ENCODE peak calls at places on chromosomes 13 and 19, in eight cellular contexts. K is activated naive CD8-positive, alpha-beta T cell treated with anti-CD3 and anti-CD28 coated beads for 36 hours; D is KBM-7; M is left ventricle myocardium superior; X is Karpas-422; Y is GM23248; E is AG08395; H is choroid plexus epithelial cell. S is an unnamed sample.

GRCh38 chr13:39148513-39148961 is 110.3 kb downstream of the NHLRC3 start:
- DNase-seq in E (peak), H (peak), M (no peak), K (no peak), D (peak), Y (peak), X (no peak), S (peak)

GRCh38 chr19:13373599-13373998 is 132.7 kb downstream of the CACNA1A start:
- DNase-seq in M (no peak), K (no peak), D (no peak), X (no peak), Y (no peak), H (no peak), E (no peak), S (no peak)

GRCh38 chr19:34104099-34104498 is 68.2 kb upstream of the LSM14A start:
- DNase-seq in H (no peak), D (peak), K (no peak), M (no peak), X (no peak), E (no peak), Y (no peak), S (no peak)

GRCh38 chr19:8221161-8221560 is 12.0 kb downstream of the CERS4 start:
- DNase-seq in K (no peak), E (no peak), X (no peak), Y (no peak), H (no peak), D (no peak), M (no peak), S (no peak)

GRCh38 chr19:35345671-35346111 is 2.0 kb upstream of the FFAR1 start:
- DNase-seq in D (no peak), K (no peak), M (no peak), E (no peak), H (no peak), Y (no peak), X (peak), S (no peak)

GRCh38 chr13:46839399-46839798 is 42.4 kb upstream of the ESD start:
- DNase-seq in M (no peak), D (no peak), E (no peak), Y (no peak), K (no peak), H (no peak), X (no peak), S (no peak)

GRCh38 chr19:48110350-48110966 is at the start of gene PLA2G4C:
- DNase-seq in H (peak), E (peak), D (peak), K (peak), X (peak), Y (peak), M (peak), S (peak)

GRCh38 chr13:44768775-44769578 is 192.8 kb upstream of the TSC22D1 start:
- DNase-seq in E (no peak), K (peak), H (no peak), Y (peak), X (no peak), D (peak), M (no peak), S (peak)

GRCh38 chr13:97660488-97661086 is 226.6 kb downstream of the RAP2A start:
- DNase-seq in X (peak), M (no peak), H (peak), E (no peak), Y (no peak), D (no peak), K (no peak), S (no peak)

GRCh38 chr19:22491746-22492145 is 69.6 kb upstream of the ZNF98 start:
- DNase-seq in H (no peak), Y (no peak), M (no peak), E (no peak), X (no peak), D (no peak), K (no peak), S (no peak)

GRCh38 chr13:27704681-27705080 is 83.0 kb downstream of the POLR1D start:
- DNase-seq in D (no peak), K (no peak), H (peak), X (no peak), E (no peak), M (no peak), Y (no peak), S (no peak)

GRCh38 chr13:70544706-70545105 is 436.5 kb upstream of the KLHL1 start:
- DNase-seq in K (no peak), Y (no peak), D (no peak), M (no peak), X (no peak), H (no peak), E (no peak), S (no peak)

GRCh38 chr19:18589380-18590272 is 1.0 kb downstream of the REX1BD start:
- DNase-seq in D (no peak), X (peak), E (peak), M (peak), H (peak), K (peak), Y (peak), S (peak)

GRCh38 chr19:2456301-2456570 is 523 bp downstream of the LMNB2 start:
- DNase-seq in D (no peak), H (no peak), E (no peak), K (no peak), X (no peak), Y (no peak), M (no peak), S (no peak)

GRCh38 chr13:110396913-110397379 is 89.9 kb downstream of the COL4A2 start:
- DNase-seq in D (no peak), H (peak), M (peak), Y (peak), E (peak), X (no peak), K (no peak), S (peak)

GRCh38 chr13:64675256-64675892 is 2554.8 kb downstream of the PCDH9 start:
- DNase-seq in D (no peak), H (peak), K (no peak), M (no peak), E (peak), Y (peak), X (no peak), S (peak)

GRCh38 chr13:44103721-44104490 is 224.2 kb downstream of the LACC1 start:
- DNase-seq in K (no peak), Y (no peak), D (no peak), M (no peak), H (no peak), E (no peak), X (no peak), S (no peak)

GRCh38 chr13:28540612-28541011 is 45.7 kb upstream of the FLT1 start:
- DNase-seq in E (no peak), Y (no peak), M (no peak), D (no peak), X (no peak), H (peak), K (no peak), S (no peak)

GRCh38 chr13:41547253-41548000 is 90.1 kb downstream of the RGCC start:
- DNase-seq in X (no peak), Y (peak), H (peak), D (no peak), K (no peak), E (peak), M (peak), S (peak)

GRCh38 chr13:36096411-36097184 is 34.6 kb downstream of the DCLK1 start:
- DNase-seq in K (no peak), E (no peak), Y (peak), X (no peak), M (no peak), D (no peak), H (peak), S (no peak)

GRCh38 chr13:44050450-44051063 is 170.9 kb downstream of the LACC1 start:
- DNase-seq in K (no peak), Y (peak), E (peak), X (peak), M (no peak), D (peak), H (peak), S (peak)

GRCh38 chr19:35704218-35704617 is at the start of gene ZBTB32:
- DNase-seq in K (no peak), X (peak), Y (peak), M (peak), D (no peak), H (peak), E (peak), S (peak)

GRCh38 chr13:90238433-90238832 is 1109.1 kb upstream of the MIR17HG start:
- DNase-seq in E (no peak), M (no peak), H (peak), K (no peak), D (peak), Y (no peak), X (no peak), S (no peak)

GRCh38 chr13:26011996-26012688 is 39.7 kb downstream of the SHISA2 start:
- DNase-seq in X (no peak), M (peak), K (peak), Y (peak), E (no peak), D (no peak), H (peak), S (no peak)

GRCh38 chr19:18685597-18686164 is 2.2 kb downstream of the CRTC1 start:
- DNase-seq in Y (peak), D (no peak), M (no peak), H (no peak), K (no peak), E (no peak), X (no peak), S (peak)

GRCh38 chr13:71629167-71629566 is 237.8 kb downstream of the DACH1 start:
- DNase-seq in H (no peak), E (no peak), M (no peak), X (no peak), D (no peak), K (no peak), Y (no peak), S (no peak)

S was measured in AG10803.